ENCODE peak calls at places on chromosomes 2 and 18, in eight cellular contexts. D, E, J, A, M, S, Y and V are unnamed samples.
A peak's percentile ranks its signal among the peaks of the same experiment; 100 is the strongest.

GRCh38 chr2:142220239-142220638 is 89.4 kb upstream of the LRP1B start:
- DNase-seq in D (no peak), E (no peak), J (no peak), A (no peak), M (no peak), S (no peak), Y (peak; percentile 3), V (no peak)

GRCh38 chr2:177172034-177172880 is 40.3 kb upstream of the HNRNPA3 start:
- DNase-seq in D (no peak), E (peak; percentile 81), J (peak; percentile 60), A (peak; percentile 94), M (no peak), S (no peak), Y (no peak), V (no peak)

GRCh38 chr2:45227347-45227746 is 218.1 kb upstream of the SIX2 start:
- DNase-seq in D (no peak), E (no peak), J (no peak), A (no peak), M (no peak), S (no peak), Y (no peak), V (no peak)

GRCh38 chr2:134706587-134707329 is 12.0 kb downstream of the TMEM163 start:
- DNase-seq in D (no peak), E (no peak), J (no peak), A (peak; percentile 55), M (no peak), S (no peak), Y (no peak), V (no peak)

GRCh38 chr2:181953773-181954537 is 31.7 kb upstream of the PPP1R1C start:
- DNase-seq in D (peak; percentile 79), E (peak; percentile 51), J (peak; percentile 83), A (peak; percentile 83), M (peak; percentile 84), S (peak; percentile 84), Y (peak; percentile 67), V (peak; percentile 90)

GRCh38 chr2:212897296-212897695 is 254.1 kb downstream of the IKZF2 start:
- DNase-seq in D (no peak), E (peak; percentile 56), J (no peak), A (no peak), M (no peak), S (no peak), Y (no peak), V (no peak)

GRCh38 chr2:189555243-189555642 is 25.3 kb downstream of the SLC40A1 start:
- DNase-seq in D (no peak), E (no peak), J (no peak), A (peak; percentile 76), M (no peak), S (peak; percentile 64), Y (no peak), V (no peak)

GRCh38 chr2:38092196-38092902 is 16.4 kb upstream of the CYP1B1 start:
- DNase-seq in D (no peak), E (peak; percentile 92), J (no peak), A (no peak), M (no peak), S (peak; percentile 63), Y (peak; percentile 31), V (no peak)

GRCh38 chr2:152890746-152891145 is 172.3 kb downstream of the ARL6IP6 start:
- DNase-seq in D (no peak), E (no peak), J (no peak), A (no peak), M (no peak), S (no peak), Y (no peak), V (no peak)

GRCh38 chr2:6163932-6164331 is 471.7 kb downstream of the SOX11 start:
- DNase-seq in D (no peak), E (no peak), J (no peak), A (no peak), M (no peak), S (no peak), Y (no peak), V (no peak)

GRCh38 chr2:202032841-202033316 is 776 bp upstream of the FZD7 start:
- DNase-seq in D (peak; percentile 45), E (peak; percentile 79), J (peak; percentile 16), A (peak; percentile 37), M (peak; percentile 26), S (peak; percentile 84), Y (no peak), V (peak; percentile 87)

GRCh38 chr2:241774419-241775222 is 2.0 kb upstream of the GAL3ST2 start:
- DNase-seq in D (no peak), E (peak; percentile 93), J (peak; percentile 29), A (peak; percentile 38), M (no peak), S (no peak), Y (peak; percentile 63), V (no peak)

GRCh38 chr18:6310714-6311113 is 104.0 kb downstream of the L3MBTL4 start:
- DNase-seq in D (no peak), E (no peak), J (no peak), A (no peak), M (no peak), S (no peak), Y (no peak), V (no peak)

GRCh38 chr2:138239902-138240595 is 261.5 kb upstream of the SPOPL start:
- DNase-seq in D (no peak), E (peak; percentile 3), J (no peak), A (no peak), M (no peak), S (no peak), Y (no peak), V (no peak)
- TF ChIP-seq EZH2phosphoT487 in D (no peak), E (no peak), J (no peak), A (no peak), M (no peak), S (no peak), Y (no peak), V (no peak)

GRCh38 chr2:126671049-126671448 is 15.1 kb downstream of the GYPC start:
- DNase-seq in D (no peak), E (no peak), J (no peak), A (no peak), M (no peak), S (no peak), Y (no peak), V (no peak)

GRCh38 chr2:126671488-126671887 is 15.5 kb downstream of the GYPC start:
- DNase-seq in D (no peak), E (no peak), J (no peak), A (no peak), M (no peak), S (no peak), Y (no peak), V (no peak)

GRCh38 chr2:126675637-126676036 is 19.7 kb downstream of the GYPC start:
- DNase-seq in D (no peak), E (no peak), J (no peak), A (no peak), M (no peak), S (no peak), Y (no peak), V (no peak)

GRCh38 chr2:126674075-126674744 is 18.3 kb downstream of the GYPC start:
- DNase-seq in D (no peak), E (no peak), J (no peak), A (no peak), M (no peak), S (no peak), Y (no peak), V (no peak)

DNA sequence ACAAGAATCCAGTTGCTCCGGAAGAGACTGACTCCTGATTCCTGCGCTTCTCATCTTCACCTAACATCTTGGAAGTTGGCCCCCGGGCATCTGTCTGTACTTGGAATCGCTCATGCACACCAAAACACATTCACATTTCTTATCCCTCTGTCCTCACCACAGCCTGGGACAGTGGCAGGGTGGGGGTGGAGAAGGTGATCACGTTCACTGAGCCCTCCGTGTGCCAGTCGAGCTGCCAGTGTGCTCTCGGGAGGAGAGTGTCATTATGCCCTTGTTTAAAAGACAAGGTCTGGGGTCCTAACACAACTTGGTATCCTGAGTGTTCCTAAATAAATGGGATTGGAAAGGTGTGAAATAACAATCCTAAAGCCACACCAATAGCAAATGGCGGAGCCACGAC is 17.3 kb downstream of the GYPC start:
- DNase-seq in D (no peak), E (no peak), J (no peak), A (no peak), M (no peak), S (no peak), Y (no peak), V (no peak)
- H3K9me3 ChIP-seq in D (no peaks in the 10 kb centered on the region), E (no peaks in the 10 kb centered on the region), J (peaks cover 7% of the 10 kb centered on the region), A (no peaks in the 10 kb centered on the region), M (peaks cover 21% of the 10 kb centered on the region), S (peaks cover 7% of the 10 kb centered on the region), Y (no peaks in the 10 kb centered on the region), V (peaks cover 7% of the 10 kb centered on the region)

DNA sequence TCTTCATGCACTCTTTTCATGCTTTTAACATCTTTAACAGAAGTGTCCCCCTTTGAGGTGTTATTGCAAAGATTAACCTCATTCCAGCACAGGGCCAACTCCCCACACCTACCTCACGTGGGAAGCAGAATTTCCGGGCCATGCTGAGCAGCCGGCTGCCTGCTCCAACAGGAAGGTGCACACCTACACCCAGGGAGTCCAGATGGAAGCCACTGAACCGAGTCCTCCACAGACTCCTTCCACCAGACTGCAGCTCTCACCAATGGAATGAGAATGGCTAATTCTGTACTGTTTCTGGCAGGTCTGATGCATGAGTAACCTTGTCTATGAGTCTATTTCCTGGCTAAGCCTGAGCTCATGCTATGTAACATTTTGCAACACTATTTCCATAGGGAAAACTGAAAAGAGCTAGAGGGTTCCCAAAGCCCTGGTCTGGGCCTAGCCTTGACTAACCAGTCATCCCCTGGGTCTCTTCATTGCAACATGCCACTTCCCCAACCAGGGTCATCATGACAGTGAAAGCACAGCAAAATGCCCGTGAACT is 11.0 kb downstream of the ERFE start:
- DNase-seq in D (no peak), E (peak; percentile 98), J (no peak), A (peak; percentile 70), M (peak; percentile 14), S (peak; percentile 51), Y (peak; percentile 20), V (no peak)
- H3K4me3 ChIP-seq in D (no peak overlapping the region), E (peak overlapping the region; percentile 62), J (no peak overlapping the region), A (no peak overlapping the region), M (no peak overlapping the region), S (no peak overlapping the region), Y (no peak overlapping the region), V (no peak overlapping the region)

GRCh38 chr2:29747786-29748470 is 173.5 kb downstream of the ALK start:
- DNase-seq in D (no peak), E (peak; percentile 98), J (peak; percentile 99), A (peak; percentile 100), M (no peak), S (no peak), Y (no peak), V (peak; percentile 13)

GRCh38 chr2:29751390-29751789 is 170.0 kb downstream of the ALK start:
- DNase-seq in D (no peak), E (no peak), J (no peak), A (no peak), M (no peak), S (no peak), Y (no peak), V (no peak)

GRCh38 chr2:29753676-29754444 is 167.5 kb downstream of the ALK start:
- DNase-seq in D (no peak), E (peak; percentile 70), J (no peak), A (peak; percentile 58), M (no peak), S (no peak), Y (peak; percentile 54), V (no peak)

GRCh38 chr2:29749041-29749440 is 172.3 kb downstream of the ALK start:
- DNase-seq in D (no peak), E (no peak), J (peak; percentile 90), A (peak; percentile 95), M (no peak), S (no peak), Y (no peak), V (no peak)

DNA sequence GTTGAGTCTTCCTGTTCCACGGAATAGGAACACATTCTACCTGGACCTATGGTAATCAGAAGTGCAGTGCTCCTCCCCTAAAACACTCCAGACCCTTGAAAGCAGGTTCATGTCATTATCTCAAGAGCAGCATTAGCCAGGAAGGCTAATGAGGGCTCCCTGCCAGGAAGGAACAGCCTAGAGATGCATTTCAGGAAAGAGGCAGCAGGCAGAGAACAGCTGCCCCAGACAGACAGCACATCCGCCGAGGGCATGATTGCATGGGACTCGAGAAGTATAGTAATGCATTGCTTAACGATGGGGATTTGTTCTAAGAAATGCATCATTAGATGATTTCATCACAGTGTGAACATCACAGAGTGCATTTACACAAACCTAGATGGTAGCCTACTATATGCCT is 171.5 kb downstream of the ALK start:
- DNase-seq in D (no peak), E (peak; percentile 6), J (no peak), A (no peak), M (no peak), S (no peak), Y (no peak), V (no peak)
- TF ChIP-seq EZH2phosphoT487 in D (no peak), E (no peak), J (no peak), A (no peak), M (no peak), S (no peak), Y (no peak), V (no peak)